ENCODE peak calls at places on chromosomes 6 and 20, in six cellular contexts. Z is vagina; Q is CD8-positive, alpha-beta T cell; B is thoracic aorta; H is breast epithelium; N is left ventricle myocardium inferior. X is an unnamed sample.

GRCh38 chr6:136846046-136846445 is 23.7 kb downstream of the PEX7 start:
- DNase-seq in H (no peak), Q (peak), Z (no peak), B (no peak), N (no peak), X (no peak)

GRCh38 chr6:3388786-3389185 is 68.1 kb downstream of the SLC22A23 start:
- DNase-seq in Z (no peak), Q (no peak), H (no peak), B (no peak), N (no peak), X (no peak)

GRCh38 chr20:51514836-51515235 is 27.7 kb downstream of the NFATC2 start:
- DNase-seq in H (no peak), N (no peak), Z (no peak), Q (no peak), B (no peak), X (no peak)

GRCh38 chr20:62595491-62595890 is 46.8 kb upstream of the SLCO4A1 start:
- DNase-seq in N (peak), H (peak), Z (no peak), B (no peak), Q (no peak), X (no peak)

GRCh38 chr6:90045535-90045934 is 151.3 kb downstream of the GJA10 start:
- DNase-seq in Z (no peak), B (no peak), N (no peak), Q (no peak), H (no peak), X (no peak)

GRCh38 chr6:112225691-112226090 is 28.7 kb downstream of the LAMA4 start:
- DNase-seq in N (no peak), B (no peak), Q (no peak), Z (no peak), H (no peak), X (no peak)

GRCh38 chr20:15512916-15513315 is 1060.3 kb downstream of the KIF16B start:
- DNase-seq in N (no peak), Z (no peak), Q (no peak), H (no peak), B (no peak), X (no peak)

GRCh38 chr6:127811939-127812338 is 88.9 kb downstream of the THEMIS start:
- DNase-seq in Q (peak), H (no peak), B (no peak), N (no peak), Z (no peak), X (no peak)

GRCh38 chr6:38170666-38171065 is 351.1 kb downstream of the ZFAND3 start:
- DNase-seq in Q (no peak), Z (no peak), N (no peak), B (no peak), H (no peak), X (no peak)

GRCh38 chr6:110233769-110234374 is 53.6 kb downstream of the CDC40 start:
- DNase-seq in Z (no peak), B (no peak), N (no peak), Q (no peak), H (no peak), X (no peak)

GRCh38 chr20:64168381-64169088 is 4.3 kb downstream of the MYT1 start:
- DNase-seq in B (no peak), H (no peak), Q (no peak), Z (no peak), N (no peak), X (peak)

GRCh38 chr6:27016689-27017088 is 230.8 kb upstream of the PRSS16 start:
- DNase-seq in Z (no peak), N (no peak), Q (no peak), H (no peak), B (no peak), X (no peak)

GRCh38 chr6:27020553-27020880 is 227.0 kb upstream of the PRSS16 start:
- DNase-seq in Z (no peak), N (no peak), H (no peak), B (no peak), Q (no peak), X (no peak)

GRCh38 chr6:27025351-27025750 is 222.2 kb upstream of the PRSS16 start:
- DNase-seq in Z (no peak), H (no peak), B (no peak), N (no peak), Q (no peak), X (no peak)

GRCh38 chr6:27023664-27024063 is 223.8 kb upstream of the PRSS16 start:
- DNase-seq in B (no peak), Q (no peak), N (no peak), H (no peak), Z (no peak), X (no peak)

DNA sequence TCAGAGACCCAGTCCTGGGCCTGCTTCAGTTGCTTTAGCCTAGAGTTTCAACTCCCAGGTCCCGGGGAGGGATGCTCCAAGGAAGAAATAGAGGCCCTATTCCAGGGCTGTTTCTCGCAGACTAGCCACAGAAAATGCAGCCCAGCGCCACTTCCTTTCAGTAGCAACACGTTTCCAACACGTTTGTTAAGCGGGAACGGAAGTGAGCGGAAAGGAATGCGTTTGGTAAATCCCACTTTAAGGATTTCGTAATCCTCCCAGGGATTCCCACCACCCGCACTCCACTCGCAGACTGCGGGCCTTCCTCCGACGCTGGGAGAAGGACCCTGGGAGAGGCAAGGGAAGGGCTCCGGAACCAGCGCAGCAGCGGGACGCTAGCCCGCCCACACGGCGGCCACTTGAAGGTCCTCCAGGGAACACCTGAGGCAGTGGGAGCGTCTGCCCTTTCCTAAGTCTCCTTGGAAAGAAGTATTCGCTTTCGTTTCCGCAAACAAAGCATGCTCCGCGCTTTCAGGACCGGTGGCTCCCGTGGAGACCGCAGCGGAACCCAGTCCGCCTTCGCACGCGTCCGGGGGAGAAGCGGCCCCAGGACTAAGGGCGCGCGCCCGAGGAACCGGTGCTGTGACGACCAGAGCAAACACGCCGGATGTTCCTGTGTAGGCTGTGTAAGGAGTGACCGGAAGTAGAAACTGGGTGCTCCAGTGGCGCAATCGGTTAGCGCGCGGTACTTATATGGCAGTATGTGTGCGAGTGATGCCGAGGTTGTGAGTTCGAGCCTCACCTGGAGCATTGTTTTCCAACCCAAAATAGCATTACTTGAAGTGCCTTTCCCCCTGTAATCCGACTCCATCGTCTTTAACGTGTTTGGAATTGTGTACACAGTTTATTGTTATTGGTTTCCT is 227.6 kb upstream of the PRSS16 start:
- DNase-seq in N (peak), Q (peak), Z (no peak), B (peak), H (peak), X (peak)
- H3K4me3 ChIP-seq in N (peak), Q (peak), Z (peak), B (peak), H (peak), X (peak)

DNA sequence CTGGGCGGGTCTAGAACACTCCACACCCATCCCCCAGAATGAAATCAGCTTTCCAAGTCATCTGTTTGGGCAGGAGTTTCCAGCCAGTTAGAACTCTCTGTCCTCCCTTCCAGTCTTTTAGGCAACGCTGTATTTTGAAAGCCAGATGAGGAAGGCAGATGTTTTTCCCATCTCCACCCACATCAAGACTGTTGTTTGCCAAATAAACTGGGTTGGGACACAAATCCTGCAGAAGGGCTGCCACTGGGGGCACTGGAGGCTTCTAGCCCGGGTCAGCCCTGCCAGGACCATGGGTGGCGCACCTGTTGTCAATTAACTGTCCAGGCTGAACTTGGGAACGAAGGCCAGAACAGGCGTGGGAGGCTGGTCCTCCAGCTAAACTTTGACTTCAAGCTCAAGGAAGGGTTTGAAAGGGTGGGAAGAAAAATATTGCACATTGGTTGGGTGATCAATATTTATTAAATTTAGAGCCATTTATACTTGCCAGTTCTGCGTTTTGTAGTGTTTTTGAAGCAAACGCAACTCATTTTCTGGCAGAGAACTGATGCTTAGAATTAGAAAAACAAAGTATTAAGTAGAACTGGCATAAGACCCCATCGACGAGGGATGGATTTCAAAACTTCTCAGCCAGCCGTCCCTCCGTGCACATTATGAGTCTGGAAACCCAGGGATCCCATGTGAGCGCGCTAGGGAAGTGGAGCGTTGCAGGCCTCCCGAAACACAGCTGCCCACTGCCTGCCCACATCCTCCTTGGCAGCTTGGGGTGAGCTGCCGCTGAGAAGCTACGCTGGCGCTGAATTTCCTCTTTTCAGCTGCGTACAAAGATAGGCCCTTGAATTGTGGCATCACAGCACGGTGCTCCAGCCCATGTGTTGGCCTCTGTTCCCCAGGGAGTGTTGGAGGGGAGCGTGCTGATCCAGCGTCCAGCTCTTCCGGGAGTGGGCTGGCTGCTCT is 297.4 kb downstream of the QKI start:
- DNase-seq in B (no peak), H (no peak), Q (no peak), Z (peak), N (peak), X (peak)
- TF ChIP-seq CTCF in B (no peak), H (no peak), Q (no peak), Z (no peak), N (peak), X (no peak)

DNA sequence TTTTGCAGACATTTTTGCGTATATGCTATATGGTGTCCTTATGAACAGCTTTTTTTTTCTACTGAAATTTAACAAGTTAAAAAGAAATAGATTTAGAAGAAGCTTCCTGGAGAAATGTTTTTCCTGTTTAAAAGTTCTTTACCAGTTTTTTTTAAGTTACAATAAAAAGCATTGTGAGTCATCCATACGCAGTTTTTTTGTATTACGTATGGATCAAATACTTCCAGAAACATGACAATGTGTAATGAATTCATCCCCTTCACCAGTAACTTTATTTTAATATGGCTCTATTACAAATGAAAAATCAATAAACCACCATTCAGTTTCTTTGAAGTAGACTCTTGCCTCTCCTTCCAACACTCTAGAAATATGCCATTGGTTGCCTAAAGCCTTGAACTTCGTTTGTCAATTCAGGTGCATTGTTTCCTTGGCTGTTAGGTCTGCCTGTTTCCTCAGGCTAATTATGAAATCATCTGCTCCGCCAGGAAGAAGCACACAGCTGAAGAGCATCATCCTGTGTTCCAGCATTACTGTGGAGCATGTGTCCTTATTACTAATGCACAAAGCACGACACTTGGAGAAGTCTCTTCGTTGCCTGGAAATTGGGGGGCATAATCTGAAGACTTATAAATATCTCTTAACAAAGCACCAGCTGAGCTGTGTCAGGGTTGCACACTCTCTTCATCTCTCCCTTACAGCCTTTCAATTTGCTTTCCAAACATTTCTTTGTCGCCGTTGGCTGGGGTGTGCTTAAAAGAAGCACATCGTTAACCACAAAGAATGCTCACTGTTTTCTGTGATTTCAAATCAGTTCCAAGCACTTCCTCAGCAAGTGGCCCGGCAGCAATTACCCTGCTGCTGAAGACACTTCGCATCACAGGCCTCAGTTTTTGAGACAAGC is 9.6 kb downstream of the MOXD1 start:
- DNase-seq in B (no peak), Q (no peak), Z (peak), N (peak), H (no peak), X (no peak)
- H3K27ac ChIP-seq in B (no peak), Q (no peak), Z (peak), N (peak), H (peak), X (peak)

GRCh38 chr20:24752612-24753011 is 196.5 kb upstream of the CST7 start:
- DNase-seq in H (no peak), N (no peak), B (no peak), Q (no peak), Z (peak), X (no peak)
- H3K4me3 ChIP-seq in H (no peak), N (no peak), B (no peak), Q (no peak), Z (no peak), X (no peak)

GRCh38 chr6:150189176-150189575 is 46.3 kb downstream of the PPP1R14C start:
- DNase-seq in N (no peak), B (no peak), Z (no peak), H (no peak), Q (no peak), X (no peak)
- TF ChIP-seq CTCF in N (no peak), B (no peak), Z (no peak), H (no peak), Q (no peak), X (no peak)

X was measured in dorsolateral prefrontal cortex.